ENCODE peak calls at places on chromosome 18, in five cellular contexts. S, F, X, U and C are unnamed samples.

GRCh38 chr18:21760321-21760720 is 19.7 kb downstream of the MIB1 start:
- DNase-seq in S (no peak), F (peak; percentile 12), X (no peak), U (no peak), C (no peak)

GRCh38 chr18:38256366-38256765 is 690.8 kb upstream of the CELF4 start:
- DNase-seq in S (no peak), F (no peak), X (peak; percentile 11), U (no peak), C (no peak)

GRCh38 chr18:29711931-29712330 is 1330.6 kb downstream of the DSC3 start:
- DNase-seq in S (no peak), F (no peak), X (no peak), U (no peak), C (no peak)

GRCh38 chr18:49899647-49900330 is 86.5 kb upstream of the ACAA2 start:
- DNase-seq in S (no peak), F (no peak), X (no peak), U (no peak), C (no peak)

GRCh38 chr18:30915336-30915988 is 127.1 kb downstream of the DSC3 start:
- DNase-seq in S (no peak), F (no peak), X (no peak), U (no peak), C (no peak)

GRCh38 chr18:30094556-30094955 is 948.0 kb downstream of the DSC3 start:
- DNase-seq in S (no peak), F (no peak), X (peak; percentile 9), U (no peak), C (no peak)

GRCh38 chr18:79515944-79516351 is 120.2 kb downstream of the NFATC1 start:
- DNase-seq in S (peak; percentile 59), F (no peak), X (no peak), U (no peak), C (no peak)

GRCh38 chr18:39448942-39449341 is 1883.3 kb upstream of the CELF4 start:
- DNase-seq in S (no peak), F (no peak), X (peak; percentile 44), U (no peak), C (no peak)

GRCh38 chr18:49017813-49018552 is 67.2 kb upstream of the SMAD7 start:
- DNase-seq in S (peak; percentile 58), F (no peak), X (no peak), U (no peak), C (no peak)

GRCh38 chr18:32714571-32715148 is 58.2 kb downstream of the KLHL14 start:
- DNase-seq in S (no peak), F (peak; percentile 35), X (peak; percentile 64), U (peak; percentile 8), C (peak; percentile 75)

GRCh38 chr18:48032876-48033769 is 102.7 kb upstream of the SMAD2 start:
- DNase-seq in S (peak; percentile 35), F (no peak), X (peak; percentile 75), U (peak; percentile 23), C (no peak)

GRCh38 chr18:2979027-2979570 is 33.8 kb downstream of the LPIN2 start:
- DNase-seq in S (no peak), F (no peak), X (no peak), U (no peak), C (no peak)

GRCh38 chr18:22422909-22423548 is 5.3 kb upstream of the CTAGE1 start:
- DNase-seq in S (no peak), F (no peak), X (peak; percentile 20), U (peak; percentile 28), C (no peak)

GRCh38 chr18:23927821-23928746 is 86.5 kb upstream of the TTC39C start:
- DNase-seq in S (no peak), F (peak; percentile 58), X (no peak), U (no peak), C (no peak)

DNA sequence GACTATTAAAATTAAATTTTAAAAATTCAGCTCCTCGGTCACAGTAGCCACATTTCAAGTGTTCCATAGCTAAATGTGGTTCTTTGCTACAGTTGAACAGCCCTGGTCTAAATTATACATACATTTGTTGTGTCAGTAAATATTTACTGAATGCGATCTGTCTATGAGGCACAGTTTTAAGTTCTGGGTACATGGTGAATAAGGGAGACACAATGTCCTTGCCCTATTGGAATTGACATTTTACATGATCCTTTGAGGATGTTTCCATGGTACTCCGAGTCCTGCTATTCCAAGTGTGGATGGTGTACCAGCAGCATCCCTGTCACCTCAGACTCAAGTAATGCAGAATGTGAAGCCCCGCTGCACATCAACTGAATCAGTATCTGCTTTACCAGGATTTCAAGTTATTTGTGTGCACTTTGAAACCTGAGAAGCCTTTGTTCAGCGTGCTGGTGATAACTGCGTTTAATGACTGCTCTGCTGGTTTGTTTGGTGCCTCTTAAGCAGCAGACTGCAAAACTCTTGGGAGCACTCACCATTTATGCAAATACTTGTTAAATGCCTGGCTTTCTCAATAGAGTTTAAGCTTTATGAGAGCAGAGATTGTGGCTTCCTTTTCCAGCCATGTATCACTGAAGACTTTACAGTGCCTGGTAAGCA is 1.5 kb downstream of the GALNT1 start:
- DNase-seq in S (no peak), F (peak; percentile 2), X (peak; percentile 5), U (no peak), C (no peak)
- H3K4me3 ChIP-seq in S (no peak overlapping the region), F (no peak overlapping the region), X (peak overlapping the region; percentile 80), U (no peak overlapping the region), C (no peak overlapping the region)

DNA sequence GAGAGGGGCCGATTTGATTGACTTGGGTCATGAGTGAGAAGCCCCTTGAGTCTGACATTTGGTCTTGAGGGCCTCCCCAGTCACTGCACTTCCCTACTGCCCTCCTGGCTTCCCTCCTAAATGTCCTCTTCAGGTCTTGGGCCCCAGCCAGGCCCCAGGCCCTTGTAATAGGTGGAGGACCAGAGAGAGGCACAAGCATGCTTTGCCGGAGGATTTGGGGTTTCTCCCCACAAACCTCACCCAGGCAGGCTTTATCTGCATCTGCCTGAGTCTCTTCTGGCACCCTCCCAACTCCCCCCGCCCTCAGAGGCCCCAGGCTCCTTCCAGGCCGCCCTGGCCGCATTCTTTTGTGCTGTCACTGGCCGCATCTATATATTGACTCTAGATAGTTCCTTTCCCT is 270.7 kb downstream of the HAUS1 start:
- DNase-seq in S (no peak), F (no peak), X (peak; percentile 4), U (no peak), C (no peak)
- H3K4me3 ChIP-seq in S (no peak overlapping the region), F (no peak overlapping the region), X (no peak overlapping the region), U (no peak overlapping the region), C (no peak overlapping the region)

GRCh38 chr18:37184209-37184868 is 355.4 kb downstream of the KIAA1328 start:
- DNase-seq in S (no peak), F (no peak), X (no peak), U (no peak), C (no peak)
- H3K4me3 ChIP-seq in S (no peak overlapping the region), F (no peak overlapping the region), X (no peak overlapping the region), U (no peak overlapping the region), C (no peak overlapping the region)

GRCh38 chr18:12911928-12912703 is 28.1 kb upstream of the PTPN2 start:
- DNase-seq in S (no peak), F (no peak), X (no peak), U (no peak), C (no peak)
- H3K4me3 ChIP-seq in S (no peak overlapping the region), F (no peak overlapping the region), X (no peak overlapping the region), U (no peak overlapping the region), C (no peak overlapping the region)

GRCh38 chr18:54828986-54829385 is 709 bp downstream of the RAB27B start:
- DNase-seq in S (no peak), F (no peak), X (no peak), U (no peak), C (no peak)

GRCh38 chr18:54829856-54830255 is 1.6 kb downstream of the RAB27B start:
- DNase-seq in S (no peak), F (no peak), X (peak; percentile 71), U (no peak), C (no peak)

GRCh38 chr18:54828290-54828871 is at the start of gene RAB27B:
- DNase-seq in S (peak; percentile 65), F (peak; percentile 65), X (peak; percentile 96), U (peak; percentile 53), C (peak; percentile 43)

GRCh38 chr18:54825626-54826344 is 2.5 kb upstream of the RAB27B start:
- DNase-seq in S (no peak), F (no peak), X (no peak), U (no peak), C (no peak)

GRCh38 chr18:54830260-54830659 is 2.0 kb downstream of the RAB27B start:
- DNase-seq in S (no peak), F (no peak), X (peak; percentile 78), U (no peak), C (no peak)
- H3K4me3 ChIP-seq in S (no peak overlapping the region), F (no peak overlapping the region), X (peak overlapping the region; percentile 76), U (no peak overlapping the region), C (no peak overlapping the region)

GRCh38 chr18:13465126-13465446 is 246.5 kb downstream of the LDLRAD4 start:
- DNase-seq in S (no peak), F (no peak), X (no peak), U (no peak), C (no peak)
- H3K4me3 ChIP-seq in S (no peak overlapping the region), F (no peak overlapping the region), X (no peak overlapping the region), U (no peak overlapping the region), C (peak overlapping the region; percentile 53)

GRCh38 chr18:156514-157230 is 1.7 kb upstream of the USP14 start:
- DNase-seq in S (no peak), F (peak; percentile 15), X (no peak), U (no peak), C (no peak)

GRCh38 chr18:159037-159652 is 788 bp downstream of the USP14 start:
- DNase-seq in S (no peak), F (no peak), X (peak; percentile 30), U (no peak), C (no peak)

GRCh38 chr18:160831-161570 is 2.6 kb downstream of the USP14 start:
- DNase-seq in S (no peak), F (no peak), X (no peak), U (no peak), C (no peak)

GRCh38 chr18:158128-159036 is at the start of gene USP14:
- DNase-seq in S (peak; percentile 98), F (peak; percentile 84), X (peak; percentile 95), U (peak; percentile 78), C (peak; percentile 98)

GRCh38 chr18:159933-160332 is 1.6 kb downstream of the USP14 start:
- DNase-seq in S (no peak), F (no peak), X (no peak), U (no peak), C (no peak)
- H3K4me3 ChIP-seq in S (peak overlapping the region; percentile 98), F (no peak overlapping the region), X (peak overlapping the region; percentile 72), U (peak overlapping the region; percentile 82), C (peak overlapping the region; percentile 84)